ENCODE peak calls at places on chromosomes 4 and X, in four cellular contexts. One of them, this sample, is unnamed.

GRCh38 chrX:17854069-17854468 is 7.0 kb downstream of the RAI2 start:
- DNase-seq in uterus: no peak
- DNase-seq in BE2C: no peak
- DNase-seq in PC-3: no peak
- DNase-seq in this sample: no peak

GRCh38 chrX:119015407-119016242 is 41.2 kb downstream of the LONRF3 start:
- DNase-seq in uterus: peak; percentile 43
- DNase-seq in BE2C: peak; percentile 36
- DNase-seq in PC-3: peak; percentile 98
- DNase-seq in this sample: peak; percentile 62

GRCh38 chr4:176261481-176261880 is 7.5 kb downstream of the ASB5 start:
- DNase-seq in uterus: no peak
- DNase-seq in BE2C: no peak
- DNase-seq in PC-3: no peak
- DNase-seq in this sample: no peak

GRCh38 chrX:153728951-153729631 is 4.4 kb downstream of the ABCD1 start:
- DNase-seq in uterus: no peak
- DNase-seq in BE2C: no peak
- DNase-seq in PC-3: no peak
- DNase-seq in this sample: no peak

GRCh38 chr4:133839326-133839725 is 362.3 kb downstream of the PABPC4L start:
- DNase-seq in uterus: no peak
- DNase-seq in BE2C: no peak
- DNase-seq in PC-3: peak; percentile 7
- DNase-seq in this sample: no peak

GRCh38 chr4:82797591-82798081 is 960 bp downstream of the SCD5 start:
- DNase-seq in uterus: peak; percentile 24
- DNase-seq in BE2C: peak; percentile 36
- DNase-seq in PC-3: no peak
- DNase-seq in this sample: no peak

GRCh38 chr4:118331352-118331751 is 21.5 kb downstream of the PRSS12 start:
- DNase-seq in uterus: no peak
- DNase-seq in BE2C: no peak
- DNase-seq in PC-3: no peak
- DNase-seq in this sample: no peak

GRCh38 chr4:43776371-43776770 is 672.2 kb downstream of the KCTD8 start:
- DNase-seq in uterus: no peak
- DNase-seq in BE2C: no peak
- DNase-seq in PC-3: peak; percentile 52
- DNase-seq in this sample: no peak

GRCh38 chr4:134057356-134057755 is 144.2 kb downstream of the PABPC4L start:
- DNase-seq in uterus: no peak
- DNase-seq in BE2C: no peak
- DNase-seq in PC-3: no peak
- DNase-seq in this sample: no peak

GRCh38 chr4:170109586-170110289 is 20.0 kb upstream of the AADAT start:
- DNase-seq in uterus: no peak
- DNase-seq in BE2C: no peak
- DNase-seq in PC-3: no peak
- DNase-seq in this sample: no peak

GRCh38 chr4:108972613-108973283 is 209.9 kb upstream of the ETNPPL start:
- DNase-seq in uterus: no peak
- DNase-seq in BE2C: no peak
- DNase-seq in PC-3: no peak
- DNase-seq in this sample: no peak

GRCh38 chr4:123397276-123398150 is 918 bp downstream of the SPRY1 start:
- DNase-seq in uterus: peak; percentile 42
- DNase-seq in BE2C: peak; percentile 40
- DNase-seq in PC-3: peak; percentile 68
- DNase-seq in this sample: peak; percentile 77

GRCh38 chr4:173237152-173237551 is 68.5 kb downstream of the GALNT7 start:
- DNase-seq in uterus: no peak
- DNase-seq in BE2C: no peak
- DNase-seq in PC-3: peak; percentile 48
- DNase-seq in this sample: no peak
- TF ChIP-seq CTCF in uterus: no peak
- TF ChIP-seq CTCF in BE2C: peak; percentile 18
- TF ChIP-seq CTCF in PC-3: no peak
- TF ChIP-seq CTCF in this sample: no peak

GRCh38 chr4:77002321-77002720 is 52.8 kb downstream of the SEPTIN11 start:
- DNase-seq in uterus: no peak
- DNase-seq in BE2C: no peak
- DNase-seq in PC-3: no peak
- DNase-seq in this sample: no peak
- H3K4me1 ChIP-seq in uterus: no peaks in the 10 kb centered on the region
- H3K4me1 ChIP-seq in BE2C: no peaks in the 10 kb centered on the region
- H3K4me1 ChIP-seq in PC-3: peaks cover 22% of the 10 kb centered on the region
- H3K4me1 ChIP-seq in this sample: peaks cover 14% of the 10 kb centered on the region

GRCh38 chr4:113042502-113042901 is 7.0 kb upstream of the ANK2 start:
- DNase-seq in uterus: no peak
- DNase-seq in BE2C: no peak
- DNase-seq in PC-3: no peak
- DNase-seq in this sample: no peak

GRCh38 chr4:113040793-113041192 is 8.7 kb upstream of the ANK2 start:
- DNase-seq in uterus: no peak
- DNase-seq in BE2C: no peak
- DNase-seq in PC-3: no peak
- DNase-seq in this sample: no peak

DNA sequence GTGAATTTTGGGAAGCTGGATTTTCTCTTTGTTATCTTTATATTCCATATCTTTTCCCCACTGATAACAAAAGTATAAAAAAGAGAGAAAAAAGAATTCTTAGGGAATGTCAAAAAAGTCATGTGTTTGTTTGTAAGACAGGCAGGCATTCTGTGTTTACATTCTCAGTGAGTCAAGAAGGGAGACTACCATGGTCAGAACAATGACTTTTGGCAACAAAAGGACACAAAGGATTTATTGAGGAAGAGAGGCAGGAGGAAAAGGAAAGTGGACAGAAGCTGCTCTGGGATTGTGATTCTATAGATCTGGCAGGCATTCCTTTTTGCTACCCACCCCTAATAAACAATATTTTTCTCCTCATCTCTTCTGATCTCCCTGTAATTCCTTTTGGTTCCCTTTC is 5.9 kb upstream of the ANK2 start:
- DNase-seq in uterus: no peak
- DNase-seq in BE2C: no peak
- DNase-seq in PC-3: peak; percentile 12
- DNase-seq in this sample: no peak
- H3K9me3 ChIP-seq in uterus: no peaks in the 10 kb centered on the region
- H3K9me3 ChIP-seq in BE2C: no peaks in the 10 kb centered on the region
- H3K9me3 ChIP-seq in PC-3: no peaks in the 10 kb centered on the region
- H3K9me3 ChIP-seq in this sample: no peaks in the 10 kb centered on the region

DNA sequence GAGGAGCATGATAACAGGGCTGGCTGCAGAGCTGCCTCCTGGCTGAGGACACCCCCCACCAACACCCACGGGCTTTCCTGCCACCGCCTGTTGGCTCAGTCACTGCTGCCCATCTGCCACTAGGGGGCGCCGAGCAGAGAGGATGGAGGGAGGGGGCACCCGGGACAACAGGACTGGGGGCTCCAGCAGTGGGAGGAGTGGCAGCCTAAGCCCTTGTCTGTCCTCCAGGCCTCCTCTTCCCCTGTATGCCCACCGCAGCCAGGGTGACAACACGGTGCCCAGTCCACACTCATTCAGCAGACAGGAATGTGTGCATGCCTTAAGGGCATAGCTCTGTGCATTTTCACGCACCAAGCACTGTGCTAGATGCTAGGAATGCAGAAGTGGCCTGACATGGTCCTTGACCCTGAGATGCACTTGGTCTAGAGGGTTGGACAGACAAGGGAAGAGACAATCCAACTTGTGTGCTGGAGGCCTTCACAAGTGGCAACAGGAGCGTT is 149.9 kb downstream of the AMMECR1 start:
- DNase-seq in uterus: no peak
- DNase-seq in BE2C: peak; percentile 36
- DNase-seq in PC-3: peak; percentile 30
- DNase-seq in this sample: no peak
- TF ChIP-seq CTCF in uterus: peak; percentile 20
- TF ChIP-seq CTCF in BE2C: peak; percentile 59
- TF ChIP-seq CTCF in PC-3: peak; percentile 63
- TF ChIP-seq CTCF in this sample: peak; percentile 26

DNA sequence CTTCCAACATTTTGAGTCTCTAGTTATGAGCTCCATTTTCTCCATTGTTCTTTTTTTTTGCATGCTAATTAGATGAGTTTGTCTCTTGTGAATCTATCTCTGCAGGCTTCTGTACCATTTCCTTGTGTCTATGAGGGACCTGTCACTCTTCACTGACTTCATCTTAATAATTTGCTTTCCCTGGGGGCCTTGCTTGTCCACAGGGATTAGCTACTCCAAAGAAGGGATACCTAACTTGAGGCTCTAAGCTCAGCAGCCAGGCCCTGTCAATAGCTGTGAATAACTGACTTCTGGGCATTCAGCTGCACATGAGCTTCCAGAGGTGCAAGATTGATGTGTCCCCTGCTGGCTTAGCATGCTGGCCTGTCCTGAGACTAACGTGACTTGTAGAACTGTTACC is 124.5 kb downstream of the AFF2 start:
- DNase-seq in uterus: no peak
- DNase-seq in BE2C: no peak
- DNase-seq in PC-3: no peak
- DNase-seq in this sample: no peak
- H3K4me1 ChIP-seq in uterus: no peaks in the 10 kb centered on the region
- H3K4me1 ChIP-seq in BE2C: no peaks in the 10 kb centered on the region
- H3K4me1 ChIP-seq in PC-3: no peaks in the 10 kb centered on the region
- H3K4me1 ChIP-seq in this sample: no peaks in the 10 kb centered on the region

GRCh38 chr4:37002625-37003024 is 241.9 kb upstream of the NWD2 start:
- DNase-seq in uterus: no peak
- DNase-seq in BE2C: no peak
- DNase-seq in PC-3: no peak
- DNase-seq in this sample: no peak

DNA sequence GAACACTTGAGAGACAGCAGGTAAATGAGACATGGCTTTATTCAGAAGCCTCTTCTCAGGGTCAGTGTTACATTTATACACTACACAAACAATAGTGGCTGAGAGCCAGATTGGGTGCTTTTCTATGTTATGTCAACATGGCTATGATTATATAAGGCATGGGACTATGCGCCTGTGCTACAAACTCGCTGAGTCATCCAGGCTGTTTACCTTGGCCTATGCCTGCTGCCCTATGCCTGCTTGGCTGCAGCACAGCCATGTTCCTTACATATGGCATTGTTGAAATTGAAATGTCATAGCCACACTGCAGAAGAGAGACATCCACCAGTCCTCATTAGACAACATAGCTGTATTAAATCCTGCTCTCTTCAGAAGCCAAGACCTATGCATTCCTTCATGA is 236.3 kb upstream of the NWD2 start:
- DNase-seq in uterus: no peak
- DNase-seq in BE2C: no peak
- DNase-seq in PC-3: peak; percentile 91
- DNase-seq in this sample: no peak
- H3K9me3 ChIP-seq in uterus: no peaks in the 10 kb centered on the region
- H3K9me3 ChIP-seq in BE2C: no peaks in the 10 kb centered on the region
- H3K9me3 ChIP-seq in PC-3: no peaks in the 10 kb centered on the region
- H3K9me3 ChIP-seq in this sample: no peaks in the 10 kb centered on the region

GRCh38 chr4:7805533-7806079 is 134.1 kb downstream of the AFAP1 start:
- DNase-seq in uterus: no peak
- DNase-seq in BE2C: no peak
- DNase-seq in PC-3: peak; percentile 92
- DNase-seq in this sample: peak; percentile 83
- TF ChIP-seq CTCF in uterus: no peak
- TF ChIP-seq CTCF in BE2C: no peak
- TF ChIP-seq CTCF in PC-3: no peak
- TF ChIP-seq CTCF in this sample: no peak

DNA sequence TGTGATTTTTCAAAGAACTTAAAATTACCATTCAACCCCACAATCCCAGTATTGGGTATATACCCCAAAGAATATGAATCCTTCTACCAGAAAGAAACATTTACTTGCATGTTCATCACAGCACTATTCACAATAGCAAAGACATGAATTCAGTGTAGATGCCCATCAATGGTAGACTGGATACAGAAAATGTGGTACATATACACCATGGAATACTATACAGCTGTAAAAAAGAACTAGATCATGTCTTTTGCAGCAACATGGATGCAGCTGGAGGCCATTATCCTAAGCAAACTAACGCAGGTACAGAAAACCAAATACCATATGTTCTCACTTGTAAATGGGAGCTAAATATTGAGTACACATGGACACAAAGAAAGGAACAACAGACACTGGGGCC is 34.1 kb upstream of the TMPRSS11F start:
- DNase-seq in uterus: no peak
- DNase-seq in BE2C: no peak
- DNase-seq in PC-3: no peak
- DNase-seq in this sample: no peak
- H3K4me1 ChIP-seq in uterus: no peaks in the 10 kb centered on the region
- H3K4me1 ChIP-seq in BE2C: no peaks in the 10 kb centered on the region
- H3K4me1 ChIP-seq in PC-3: no peaks in the 10 kb centered on the region
- H3K4me1 ChIP-seq in this sample: no peaks in the 10 kb centered on the region

GRCh38 chr4:183586824-183587223 is 72.2 kb downstream of the RWDD4 start:
- DNase-seq in uterus: no peak
- DNase-seq in BE2C: no peak
- DNase-seq in PC-3: no peak
- DNase-seq in this sample: no peak

GRCh38 chr4:183591301-183591700 is 67.7 kb downstream of the RWDD4 start:
- DNase-seq in uterus: no peak
- DNase-seq in BE2C: no peak
- DNase-seq in PC-3: peak; percentile 40
- DNase-seq in this sample: no peak

GRCh38 chr4:183588691-183589090 is 70.3 kb downstream of the RWDD4 start:
- DNase-seq in uterus: no peak
- DNase-seq in BE2C: no peak
- DNase-seq in PC-3: no peak
- DNase-seq in this sample: no peak

GRCh38 chr4:183589710-183590109 is 69.3 kb downstream of the RWDD4 start:
- DNase-seq in uterus: no peak
- DNase-seq in BE2C: no peak
- DNase-seq in PC-3: no peak
- DNase-seq in this sample: no peak

DNA sequence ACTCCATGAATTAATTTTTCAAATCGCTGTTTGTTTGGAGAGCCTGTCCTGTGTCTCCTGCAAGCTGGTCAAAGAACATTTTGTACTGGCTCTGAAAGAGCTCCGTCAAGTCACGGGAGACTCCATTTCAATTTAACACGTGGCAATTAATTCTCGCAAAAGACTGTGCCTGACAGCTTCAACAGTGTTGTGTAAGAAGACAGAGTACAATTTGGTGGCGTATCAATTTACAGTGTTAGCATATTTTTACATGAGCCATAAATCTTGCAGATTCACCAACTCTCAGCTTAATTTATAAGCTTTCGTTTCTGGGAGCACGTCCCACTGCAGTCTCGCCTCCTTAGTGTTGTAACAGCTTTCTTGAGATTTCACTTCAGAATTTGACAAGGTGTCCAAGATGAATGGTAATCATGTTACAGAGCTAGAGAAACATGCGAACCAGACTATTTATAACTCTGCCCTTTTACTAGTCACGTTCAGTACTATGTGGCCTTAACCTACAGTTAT is 70.8 kb downstream of the RWDD4 start:
- DNase-seq in uterus: peak; percentile 35
- DNase-seq in BE2C: no peak
- DNase-seq in PC-3: no peak
- DNase-seq in this sample: peak; percentile 66
- H3K9me3 ChIP-seq in uterus: no peaks in the 10 kb centered on the region
- H3K9me3 ChIP-seq in BE2C: no peaks in the 10 kb centered on the region
- H3K9me3 ChIP-seq in PC-3: no peaks in the 10 kb centered on the region
- H3K9me3 ChIP-seq in this sample: no peaks in the 10 kb centered on the region

GRCh38 chrX:49228185-49228584 is 5.0 kb downstream of the CACNA1F start:
- DNase-seq in uterus: no peak
- DNase-seq in BE2C: no peak
- DNase-seq in PC-3: no peak
- DNase-seq in this sample: no peak
- TF ChIP-seq CTCF in uterus: no peak
- TF ChIP-seq CTCF in BE2C: no peak
- TF ChIP-seq CTCF in PC-3: no peak
- TF ChIP-seq CTCF in this sample: no peak

This sample was measured in tibial artery.